ENCODE peak calls at places on chromosomes 6 and 20, in eight cellular contexts. E, H, J, B, K, D, V and Y are unnamed samples.
A peak's percentile ranks its signal among the peaks of the same experiment; 100 is the strongest.

GRCh38 chr20:17936791-17937687 is 31.6 kb downstream of the SNX5 start:
- DNase-seq in E (no peak), H (no peak), J (no peak), B (no peak), K (peak; percentile 42), D (no peak), V (peak; percentile 76), Y (no peak)

GRCh38 chr6:157867155-157867559 is 44.1 kb downstream of the SNX9 start:
- DNase-seq in E (no peak), H (no peak), J (no peak), B (no peak), K (no peak), D (peak; percentile 37), V (peak; percentile 61), Y (no peak)

GRCh38 chr20:15395457-15395856 is 1058.0 kb upstream of the FLRT3 start:
- DNase-seq in E (no peak), H (no peak), J (no peak), B (no peak), K (no peak), D (no peak), V (no peak), Y (no peak)

GRCh38 chr6:70398783-70399730 is 14.3 kb upstream of the FAM135A start:
- DNase-seq in E (no peak), H (no peak), J (no peak), B (no peak), K (no peak), D (no peak), V (no peak), Y (no peak)

GRCh38 chr6:37339911-37340638 is 13.7 kb upstream of the RNF8 start:
- DNase-seq in E (no peak), H (no peak), J (no peak), B (no peak), K (no peak), D (no peak), V (no peak), Y (no peak)

GRCh38 chr6:143594647-143595046 is 83.1 kb upstream of the PHACTR2 start:
- DNase-seq in E (no peak), H (no peak), J (no peak), B (no peak), K (no peak), D (no peak), V (no peak), Y (no peak)

GRCh38 chr6:159013229-159013628 is 13.2 kb upstream of the RSPH3 start:
- DNase-seq in E (no peak), H (no peak), J (no peak), B (no peak), K (no peak), D (no peak), V (no peak), Y (no peak)

GRCh38 chr6:26351544-26351953 is 13.4 kb upstream of the BTN3A2 start:
- DNase-seq in E (no peak), H (no peak), J (no peak), B (no peak), K (no peak), D (no peak), V (peak; percentile 71), Y (no peak)

GRCh38 chr20:54321688-54322087 is 113.8 kb downstream of the PFDN4 start:
- DNase-seq in E (no peak), H (no peak), J (no peak), B (no peak), K (no peak), D (no peak), V (no peak), Y (no peak)

GRCh38 chr6:2921520-2922115 is 18.5 kb upstream of the SERPINB9 start:
- DNase-seq in E (no peak), H (no peak), J (no peak), B (no peak), K (no peak), D (no peak), V (no peak), Y (no peak)